ENCODE peak calls at places on chromosomes 13 and 19, in six cellular contexts. U is H9, P is IMR-90, Z is neuronal stem cell, N is mesenchymal stem cell, W is trophoblast cell. V is an unnamed sample.

GRCh38 chr13:86922936-86923335 is 748.2 kb upstream of the SLITRK5 start:
- DNase-seq in U (no peak), P (peak), Z (no peak), N (peak), W (no peak), V (no peak)

GRCh38 chr19:19866599-19867248 is 1.0 kb downstream of the ZNF253 start:
- DNase-seq in U (peak), P (no peak), Z (peak), N (peak), W (peak), V (peak)

GRCh38 chr13:71522976-71523517 is 344.0 kb downstream of the DACH1 start:
- DNase-seq in U (no peak), P (no peak), Z (no peak), N (no peak), W (no peak), V (no peak)

GRCh38 chr13:108877300-108877699 is 247.9 kb downstream of the MYO16 start:
- DNase-seq in U (no peak), P (peak), Z (no peak), N (no peak), W (no peak), V (no peak)

GRCh38 chr19:33916792-33917191 is 120.1 kb downstream of the KCTD15 start:
- DNase-seq in U (no peak), P (no peak), Z (no peak), N (no peak), W (no peak), V (no peak)

GRCh38 chr19:9811139-9811538 is 7.7 kb downstream of the FBXL12 start:
- DNase-seq in U (no peak), P (no peak), Z (no peak), N (no peak), W (no peak), V (no peak)

GRCh38 chr19:3413796-3414327 is 47.5 kb downstream of the NFIC start:
- DNase-seq in U (no peak), P (no peak), Z (no peak), N (peak), W (no peak), V (no peak)

GRCh38 chr19:15466851-15467733 is 2.7 kb upstream of the RASAL3 start:
- DNase-seq in U (no peak), P (peak), Z (no peak), N (peak), W (peak), V (no peak)

GRCh38 chr13:22121340-22121739 is 450.5 kb downstream of the FGF9 start:
- DNase-seq in U (no peak), P (no peak), Z (no peak), N (no peak), W (no peak), V (no peak)

GRCh38 chr19:34172661-34173144 is 399 bp downstream of the LSM14A start:
- DNase-seq in U (no peak), P (no peak), Z (no peak), N (no peak), W (no peak), V (no peak)

GRCh38 chr19:13151605-13152355 is 1.6 kb downstream of the IER2 start:
- DNase-seq in U (peak), P (peak), Z (peak), N (peak), W (peak), V (peak)

GRCh38 chr19:33678796-33679195 is 57.0 kb downstream of the CHST8 start:
- DNase-seq in U (no peak), P (no peak), Z (no peak), N (no peak), W (no peak), V (no peak)

GRCh38 chr13:104315606-104316005 is 1249.4 kb upstream of the SLC10A2 start:
- DNase-seq in U (no peak), P (peak), Z (no peak), N (peak), W (peak), V (no peak)

GRCh38 chr19:32692727-32693061 is 1.1 kb downstream of the NUDT19 start:
- DNase-seq in U (no peak), P (no peak), Z (no peak), N (no peak), W (no peak), V (no peak)

GRCh38 chr13:113861433-113862030 is 2.3 kb downstream of the GAS6 start:
- DNase-seq in U (peak), P (no peak), Z (no peak), N (no peak), W (no peak), V (no peak)

GRCh38 chr19:55637534-55637933 is 3.3 kb upstream of the ZNF580 start:
- DNase-seq in U (no peak), P (no peak), Z (no peak), N (no peak), W (no peak), V (no peak)

GRCh38 chr19:52584686-52585085 is 14.6 kb downstream of the ZNF701 start:
- DNase-seq in U (peak), P (no peak), Z (no peak), N (no peak), W (no peak), V (no peak)

GRCh38 chr19:23787106-23787505 is 28.4 kb upstream of the ZNF681 start:
- DNase-seq in U (no peak), P (peak), Z (no peak), N (peak), W (peak), V (no peak)

GRCh38 chr13:51419015-51419636 is 33.7 kb downstream of the INTS6 start:
- DNase-seq in U (no peak), P (no peak), Z (no peak), N (no peak), W (no peak), V (no peak)

GRCh38 chr13:52738719-52739467 is 727 bp downstream of the CNMD start:
- DNase-seq in U (peak), P (no peak), Z (peak), N (peak), W (peak), V (peak)

GRCh38 chr19:44356383-44357111 is at the start of gene ZNF112:
- DNase-seq in U (peak), P (peak), Z (peak), N (peak), W (peak), V (peak)

GRCh38 chr13:41034382-41034781 is 15.3 kb upstream of the ELF1 start:
- DNase-seq in U (no peak), P (no peak), Z (no peak), N (no peak), W (no peak), V (no peak)

GRCh38 chr13:110108348-110109139 is 198.4 kb downstream of the COL4A1 start:
- DNase-seq in U (peak), P (peak), Z (peak), N (peak), W (peak), V (peak)

GRCh38 chr13:27353166-27353583 is 71.2 kb upstream of the GTF3A start:
- DNase-seq in U (no peak), P (peak), Z (no peak), N (peak), W (peak), V (no peak)

GRCh38 chr19:8046569-8047165 is 5.9 kb upstream of the CCL25 start:
- DNase-seq in U (no peak), P (no peak), Z (no peak), N (no peak), W (no peak), V (no peak)
- H4K91ac ChIP-seq in U (no peak), P (no peak), Z (no peak), N (no peak), W (no peak), V (no peak)

GRCh38 chr19:1062387-1063029 is 4.5 kb upstream of the ARHGAP45 start:
- DNase-seq in U (peak), P (no peak), Z (no peak), N (no peak), W (no peak), V (no peak)
- H4K91ac ChIP-seq in U (no peak), P (no peak), Z (no peak), N (no peak), W (no peak), V (no peak)

DNA sequence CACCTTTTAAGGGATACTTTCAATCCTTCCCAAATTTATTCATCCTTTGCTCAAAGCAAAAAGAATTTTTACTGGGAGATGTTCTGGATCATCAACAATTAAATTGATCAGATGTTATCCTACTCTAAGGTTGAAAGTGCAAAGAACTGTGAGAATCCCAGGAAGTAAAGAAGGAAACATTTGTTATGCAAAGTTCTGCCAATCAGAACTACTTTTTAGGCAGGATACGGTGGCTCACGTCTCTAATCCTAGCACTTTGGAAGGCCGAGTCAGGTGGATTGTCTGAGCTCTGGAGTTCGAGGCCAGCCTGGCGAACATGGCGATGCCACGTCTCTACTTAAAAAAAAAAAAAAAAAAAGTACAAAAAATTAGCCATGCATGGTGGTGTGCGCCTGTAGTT is 882.3 kb downstream of the DIAPH3 start:
- DNase-seq in U (no peak), P (no peak), Z (no peak), N (no peak), W (no peak), V (no peak)
- H4K91ac ChIP-seq in U (no peak), P (no peak), Z (no peak), N (no peak), W (no peak), V (no peak)

GRCh38 chr19:11942843-11943108 is 17.9 kb downstream of the ZNF700 start:
- DNase-seq in U (no peak), P (no peak), Z (no peak), N (no peak), W (no peak), V (no peak)
- H4K91ac ChIP-seq in U (no peak), P (no peak), Z (no peak), N (no peak), W (no peak), V (no peak)

GRCh38 chr13:83498045-83498444 is 384.2 kb downstream of the SLITRK1 start:
- DNase-seq in U (no peak), P (no peak), Z (no peak), N (no peak), W (no peak), V (no peak)
- H4K91ac ChIP-seq in U (no peak), P (no peak), Z (no peak), N (no peak), W (no peak), V (no peak)

GRCh38 chr19:27746691-27747380 is 1466.1 kb downstream of the UQCRFS1 start:
- DNase-seq in U (peak), P (peak), Z (no peak), N (no peak), W (peak), V (peak)
- H4K91ac ChIP-seq in U (no peak), P (no peak), Z (no peak), N (no peak), W (no peak), V (no peak)

GRCh38 chr13:74974234-74974879 is 507.6 kb downstream of the TBC1D4 start:
- DNase-seq in U (no peak), P (no peak), Z (no peak), N (no peak), W (no peak), V (no peak)
- H4K91ac ChIP-seq in U (no peak), P (no peak), Z (no peak), N (no peak), W (no peak), V (no peak)

GRCh38 chr13:102128216-102128800 is 273.5 kb downstream of the FGF14 start:
- DNase-seq in U (no peak), P (peak), Z (no peak), N (peak), W (no peak), V (no peak)
- H4K91ac ChIP-seq in U (no peak), P (no peak), Z (no peak), N (no peak), W (no peak), V (no peak)

GRCh38 chr19:38389957-38390924 is 1.7 kb downstream of the SPRED3 start:
- DNase-seq in U (no peak), P (no peak), Z (no peak), N (no peak), W (no peak), V (no peak)

GRCh38 chr19:38389101-38389925 is 816 bp downstream of the SPRED3 start:
- DNase-seq in U (peak), P (peak), Z (peak), N (peak), W (peak), V (peak)

GRCh38 chr19:38394488-38394887 is 6.0 kb downstream of the SPRED3 start:
- DNase-seq in U (peak), P (no peak), Z (no peak), N (no peak), W (peak), V (peak)

GRCh38 chr19:38392707-38393308 is 4.3 kb downstream of the SPRED3 start:
- DNase-seq in U (no peak), P (peak), Z (no peak), N (peak), W (no peak), V (no peak)

DNA sequence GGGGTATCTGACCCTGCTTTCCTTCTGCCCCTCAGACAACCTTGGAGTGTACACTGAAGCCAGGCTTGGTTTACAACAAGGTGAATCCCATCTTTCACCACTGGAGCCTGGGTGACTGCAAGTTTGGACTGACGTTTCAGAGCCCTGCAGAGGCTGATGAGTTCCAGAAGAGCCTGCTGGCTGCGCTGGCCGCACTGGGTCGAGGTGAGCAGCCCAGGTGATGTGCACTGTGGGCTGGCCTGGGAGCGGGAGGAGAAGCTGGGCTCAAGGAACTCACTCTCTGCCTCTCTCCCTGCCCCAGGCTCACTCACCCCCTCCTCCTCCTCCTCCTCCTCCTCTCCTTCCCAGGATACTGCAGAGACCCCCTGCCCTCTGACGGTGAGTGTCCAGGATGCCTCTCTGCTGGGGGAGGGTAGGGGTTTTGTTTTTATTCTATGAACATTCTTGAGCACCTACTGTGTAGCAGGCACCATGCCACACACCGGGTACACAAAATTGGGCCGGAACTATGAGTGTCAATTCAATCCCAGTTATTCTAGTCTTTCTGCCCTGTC is 3.5 kb downstream of the SPRED3 start:
- DNase-seq in U (no peak), P (no peak), Z (no peak), N (no peak), W (peak), V (no peak)
- H4K91ac ChIP-seq in U (no peak), P (no peak), Z (no peak), N (no peak), W (no peak), V (no peak)